ENCODE peak calls at places on chromosomes 2 and 18, in five cellular contexts. F is Calu3; U is activated naive CD4-positive, alpha-beta T cell; R is mucosa of descending colon; V is left colon. O is an unnamed sample.

GRCh38 chr18:58335821-58336220 is 291.8 kb downstream of the NEDD4L start:
- DNase-seq in F (no peak), U (no peak), R (no peak), V (no peak), O (no peak)

GRCh38 chr18:34122724-34123334 is 101.9 kb downstream of the NOL4 start:
- DNase-seq in F (peak; percentile 30), U (no peak), R (no peak), V (peak; percentile 12), O (no peak)

GRCh38 chr2:189149981-189150380 is 29.6 kb downstream of the COL5A2 start:
- DNase-seq in F (no peak), U (no peak), R (no peak), V (no peak), O (no peak)

GRCh38 chr18:7764406-7764805 is 197.3 kb downstream of the PTPRM start:
- DNase-seq in F (no peak), U (no peak), R (no peak), V (no peak), O (no peak)

GRCh38 chr2:195898505-195898904 is 170.1 kb downstream of the DNAH7 start:
- DNase-seq in F (no peak), U (no peak), R (peak; percentile 43), V (peak; percentile 54), O (no peak)

GRCh38 chr18:12359515-12359927 is 17.5 kb downstream of the AFG3L2 start:
- DNase-seq in F (no peak), U (no peak), R (no peak), V (no peak), O (no peak)

GRCh38 chr18:54316071-54316820 is 41.4 kb downstream of the STARD6 start:
- DNase-seq in F (no peak), U (no peak), R (no peak), V (no peak), O (no peak)

GRCh38 chr2:128731994-128732650 is 413.5 kb upstream of the HS6ST1 start:
- DNase-seq in F (no peak), U (no peak), R (no peak), V (no peak), O (no peak)

O was measured in activated CD4-positive, CD25-positive, alpha-beta regulatory T cell.